ENCODE peak calls at places on chromosomes 5 and 9, in eight cellular contexts. C is A172; H is activated T-cell treated with anti-CD3 and anti-CD28 coated beads, Interleukin-2, amount 50 U/mL, for 72 hours; Q is body of pancreas; J is HFFc6; D is CMK; B is MV-4-11; U is activated CD4-positive, alpha-beta T cell treated with anti-CD3 and anti-CD28 coated beads for 48 hours. S is an unnamed sample.

GRCh38 chr5:160787247-160787646 is 64.8 kb downstream of the ATP10B start:
- DNase-seq in Q (peak; percentile 67), H (peak; percentile 10), J (no peak), D (no peak), C (no peak), U (peak; percentile 28), B (peak; percentile 27), S (no peak)

GRCh38 chr9:84705128-84705527 is 35.6 kb downstream of the NTRK2 start:
- DNase-seq in H (no peak), Q (no peak), J (no peak), B (no peak), C (no peak), U (no peak), D (no peak), S (no peak)

GRCh38 chr5:169299651-169300467 is 1.1 kb downstream of the SLIT3 start:
- DNase-seq in D (no peak), C (no peak), U (no peak), J (no peak), B (no peak), Q (no peak), H (no peak), S (no peak)

GRCh38 chr5:68033029-68033428 is 182.5 kb upstream of the PIK3R1 start:
- DNase-seq in J (no peak), B (no peak), U (no peak), D (no peak), Q (no peak), H (no peak), C (no peak), S (no peak)

GRCh38 chr9:95462419-95463121 is 54.2 kb downstream of the PTCH1 start:
- DNase-seq in H (peak; percentile 75), J (peak; percentile 30), B (peak; percentile 96), U (peak; percentile 83), C (peak; percentile 80), D (peak; percentile 98), Q (peak; percentile 63), S (peak; percentile 26)

GRCh38 chr5:6822556-6823343 is 109.5 kb downstream of the TENT4A start:
- DNase-seq in U (no peak), D (no peak), H (no peak), C (no peak), Q (no peak), B (no peak), J (no peak), S (no peak)

GRCh38 chr9:118330191-118330986 is 626.2 kb downstream of the TLR4 start:
- DNase-seq in H (no peak), J (no peak), U (no peak), Q (no peak), C (no peak), B (no peak), D (no peak), S (no peak)

GRCh38 chr5:68405026-68405684 is 189.6 kb downstream of the PIK3R1 start:
- DNase-seq in C (peak; percentile 10), D (no peak), B (no peak), J (no peak), U (no peak), H (no peak), Q (no peak), S (peak; percentile 11)

GRCh38 chr5:110371725-110372041 is 354.8 kb downstream of the TMEM232 start:
- DNase-seq in B (peak; percentile 96), Q (no peak), H (no peak), U (no peak), C (no peak), J (no peak), D (no peak), S (peak; percentile 52)

GRCh38 chr9:78298046-78298511 is 1.2 kb downstream of the PSAT1 start:
- DNase-seq in J (no peak), Q (no peak), U (peak; percentile 47), B (no peak), H (peak; percentile 11), C (no peak), D (no peak), S (no peak)

GRCh38 chr5:159097461-159098284 is 2.0 kb downstream of the EBF1 start:
- DNase-seq in B (peak; percentile 51), D (no peak), J (no peak), H (no peak), Q (peak; percentile 26), C (no peak), U (no peak), S (no peak)

GRCh38 chr9:90099262-90099982 is 494.6 kb downstream of the GADD45G start:
- DNase-seq in H (no peak), J (no peak), C (peak; percentile 43), Q (no peak), D (no peak), U (peak; percentile 8), B (peak; percentile 27), S (no peak)

GRCh38 chr5:171418316-171418981 is 998 bp upstream of the FGF18 start:
- DNase-seq in D (no peak), U (peak; percentile 71), Q (peak; percentile 82), H (peak; percentile 71), J (peak; percentile 82), C (no peak), B (peak; percentile 39), S (peak; percentile 47)

GRCh38 chr5:98735806-98736507 is 37.5 kb upstream of the RGMB start:
- DNase-seq in Q (no peak), B (no peak), J (no peak), U (no peak), H (no peak), C (no peak), D (no peak), S (no peak)

GRCh38 chr5:61349935-61350334 is 17.9 kb downstream of the ZSWIM6 start:
- DNase-seq in Q (no peak), H (no peak), B (no peak), U (no peak), C (no peak), D (no peak), J (no peak), S (no peak)

GRCh38 chr9:26026423-26027100 is 348.3 kb upstream of the TUSC1 start:
- DNase-seq in U (no peak), B (no peak), D (no peak), C (no peak), Q (no peak), H (no peak), J (no peak), S (no peak)

GRCh38 chr5:150119421-150120061 is 33.2 kb upstream of the CSF1R start:
- DNase-seq in B (peak; percentile 13), D (no peak), H (no peak), U (no peak), C (no peak), Q (no peak), J (no peak), S (no peak)

GRCh38 chr9:106602354-106602753 is 260.6 kb upstream of the ZNF462 start:
- DNase-seq in J (no peak), U (no peak), Q (no peak), H (no peak), C (no peak), B (no peak), D (no peak), S (no peak)

GRCh38 chr5:174972291-174972690 is 247.9 kb downstream of the MSX2 start:
- DNase-seq in J (no peak), C (no peak), H (no peak), U (no peak), D (no peak), Q (peak; percentile 37), B (no peak), S (no peak)

GRCh38 chr9:121783126-121783522 is 131.7 kb downstream of the DAB2IP start:
- DNase-seq in D (no peak), U (no peak), Q (no peak), C (no peak), B (no peak), J (no peak), H (no peak), S (no peak)

GRCh38 chr5:109487753-109488420 is 78.1 kb upstream of the PJA2 start:
- DNase-seq in C (no peak), J (no peak), B (no peak), U (no peak), D (no peak), Q (no peak), H (no peak), S (no peak)

GRCh38 chr5:143985832-143986485 is 174.0 kb downstream of the HMHB1 start:
- DNase-seq in J (peak; percentile 87), U (no peak), H (no peak), B (no peak), Q (no peak), D (no peak), C (peak; percentile 38), S (peak; percentile 78)

GRCh38 chr5:172931001-172931536 is 28.2 kb upstream of the RPL26L1 start:
- DNase-seq in C (peak; percentile 95), H (no peak), B (no peak), U (no peak), D (no peak), Q (no peak), J (peak; percentile 90), S (peak; percentile 100)

GRCh38 chr5:78008356-78008967 is 232.3 kb upstream of the TBCA start:
- DNase-seq in U (no peak), D (peak; percentile 1), Q (peak; percentile 25), C (peak; percentile 60), H (no peak), J (peak; percentile 37), B (peak; percentile 62), S (peak; percentile 6)

GRCh38 chr5:77366717-77367500 is 125.2 kb downstream of the WDR41 start:
- DNase-seq in D (no peak), Q (no peak), C (no peak), H (no peak), U (no peak), J (no peak), B (peak; percentile 53), S (no peak)

GRCh38 chr9:136078498-136079011 is 16.5 kb downstream of the NACC2 start:
- DNase-seq in J (no peak), B (no peak), C (no peak), Q (no peak), D (no peak), H (no peak), U (no peak), S (no peak)

GRCh38 chr5:168782172-168782571 is 203.0 kb upstream of the PANK3 start:
- DNase-seq in H (no peak), B (no peak), D (no peak), J (no peak), C (no peak), Q (no peak), U (no peak), S (no peak)

GRCh38 chr5:102069974-102070373 is 226.1 kb downstream of the SLCO4C1 start:
- DNase-seq in Q (no peak), C (no peak), D (no peak), J (no peak), B (no peak), U (no peak), H (no peak), S (no peak)

GRCh38 chr9:89482056-89482784 is 15.7 kb downstream of the SEMA4D start:
- DNase-seq in D (no peak), J (no peak), C (no peak), U (no peak), B (no peak), Q (no peak), H (no peak), S (no peak)

GRCh38 chr9:108756746-108757490 is 98.9 kb downstream of the ACTL7B start:
- DNase-seq in H (no peak), J (no peak), B (peak; percentile 33), Q (no peak), U (no peak), D (no peak), C (no peak), S (no peak)

GRCh38 chr9:127679506-127679905 is 27.3 kb upstream of the CFAP157 start:
- DNase-seq in B (no peak), Q (no peak), U (no peak), H (no peak), D (no peak), C (no peak), J (no peak), S (no peak)

GRCh38 chr5:86546582-86546981 is 71.2 kb upstream of the COX7C start:
- DNase-seq in J (no peak), H (no peak), U (no peak), C (peak; percentile 2), Q (no peak), B (no peak), D (no peak), S (no peak)

GRCh38 chr5:639584-640213 is 27.6 kb downstream of the CEP72 start:
- DNase-seq in J (no peak), D (no peak), B (no peak), U (no peak), C (no peak), Q (no peak), H (no peak), S (no peak)

GRCh38 chr5:13957032-13957645 is 12.7 kb upstream of the DNAH5 start:
- DNase-seq in J (peak; percentile 69), Q (peak; percentile 13), B (peak; percentile 19), D (no peak), H (no peak), C (peak; percentile 75), U (peak; percentile 5), S (peak; percentile 74)

S was measured in RCC 7860.